ENCODE peak calls at places on chromosomes 16 and 17, in seven cellular contexts. B is HCT116, X is activated B cell treated with CpG ODN at 0.5 μM for 24 hours, C is glutamatergic neuron, H is dorsolateral prefrontal cortex, A is hepatocyte, G is astrocyte of the cerebellum. J is an unnamed sample.

GRCh38 chr16:89924298-89924924 is 1.3 kb downstream of the TUBB3 start:
- DNase-seq in B (no peak), X (no peak), C (peak; percentile 91), H (no peak), A (peak; percentile 77), G (no peak), J (no peak)

GRCh38 chr16:6753553-6753952 is 579.1 kb upstream of the RBFOX1 start:
- DNase-seq in B (no peak), X (no peak), C (no peak), H (no peak), A (no peak), G (no peak), J (no peak)

GRCh38 chr16:56948234-56948633 is 13.5 kb upstream of the CETP start:
- DNase-seq in B (no peak), X (no peak), C (no peak), H (no peak), A (no peak), G (no peak), J (no peak)

GRCh38 chr16:55576369-55576768 is 9.9 kb downstream of the CAPNS2 start:
- DNase-seq in B (no peak), X (no peak), C (no peak), H (no peak), A (no peak), G (no peak), J (no peak)

GRCh38 chr16:63185235-63185780 is 1149.1 kb upstream of the CDH8 start:
- DNase-seq in B (no peak), X (no peak), C (no peak), H (no peak), A (no peak), G (no peak), J (no peak)

GRCh38 chr17:20073056-20073979 is 64.2 kb downstream of the SPECC1 start:
- DNase-seq in B (no peak), X (no peak), C (no peak), H (no peak), A (no peak), G (no peak), J (no peak)

GRCh38 chr17:2400474-2400866 is 390 bp downstream of the MNT start:
- DNase-seq in B (no peak), X (peak; percentile 59), C (peak; percentile 78), H (no peak), A (peak; percentile 79), G (no peak), J (no peak)

GRCh38 chr16:9797306-9797705 is 384.9 kb downstream of the GRIN2A start:
- DNase-seq in B (no peak), X (no peak), C (no peak), H (no peak), A (peak; percentile 67), G (peak; percentile 5), J (no peak)

GRCh38 chr17:14741516-14741915 is 440.6 kb downstream of the HS3ST3B1 start:
- DNase-seq in B (no peak), X (no peak), C (no peak), H (no peak), A (no peak), G (no peak), J (no peak)

GRCh38 chr16:57620316-57621231 is 7.9 kb upstream of the ADGRG1 start:
- DNase-seq in B (no peak), X (no peak), C (peak; percentile 8), H (no peak), A (peak; percentile 63), G (no peak), J (no peak)

GRCh38 chr17:49434821-49435581 is 20.3 kb upstream of the PHB1 start:
- DNase-seq in B (peak; percentile 74), X (no peak), C (peak; percentile 47), H (no peak), A (peak; percentile 56), G (no peak), J (no peak)

GRCh38 chr16:76800196-76800595 is 390.8 kb upstream of the MON1B start:
- DNase-seq in B (no peak), X (no peak), C (no peak), H (no peak), A (no peak), G (no peak), J (no peak)

GRCh38 chr17:7707858-7708750 is 3.1 kb downstream of the EFNB3 start:
- DNase-seq in B (no peak), X (no peak), C (no peak), H (no peak), A (no peak), G (no peak), J (no peak)

GRCh38 chr17:48615212-48615962 is at the start of gene HOXB8:
- DNase-seq in B (no peak), X (no peak), C (no peak), H (no peak), A (no peak), G (no peak), J (no peak)

GRCh38 chr17:37506678-37507077 is 17.0 kb downstream of the DUSP14 start:
- DNase-seq in B (peak; percentile 23), X (no peak), C (peak; percentile 72), H (peak; percentile 33), A (peak; percentile 34), G (no peak), J (no peak)

GRCh38 chr17:6269474-6269873 is 165.4 kb downstream of the AIPL1 start:
- DNase-seq in B (peak; percentile 6), X (no peak), C (no peak), H (no peak), A (peak; percentile 82), G (peak; percentile 59), J (no peak)

GRCh38 chr16:61654962-61655361 is 381.3 kb downstream of the CDH8 start:
- DNase-seq in B (no peak), X (no peak), C (no peak), H (no peak), A (no peak), G (no peak), J (no peak)
- TF ChIP-seq CTCF in B (no peak), X (no peak), C (no peak), H (no peak), A (no peak), G (no peak), J (no peak)

GRCh38 chr17:74461646-74462045 is 4.8 kb upstream of the CD300A start:
- DNase-seq in B (no peak), X (no peak), C (no peak), H (no peak), A (no peak), G (no peak), J (no peak)
- TF ChIP-seq CTCF in B (no peak), X (no peak), C (no peak), H (no peak), A (no peak), G (no peak), J (no peak)

GRCh38 chr16:1335996-1336395 is 2.6 kb downstream of the BAIAP3 start:
- DNase-seq in B (no peak), X (no peak), C (peak; percentile 68), H (no peak), A (no peak), G (no peak), J (no peak)
- TF ChIP-seq CTCF in B (no peak), X (no peak), C (no peak), H (no peak), A (no peak), G (no peak), J (peak; percentile 18)

GRCh38 chr16:21501869-21502667 is 97.3 kb upstream of the METTL9 start:
- DNase-seq in B (peak; percentile 94), X (peak; percentile 99), C (peak; percentile 97), H (peak; percentile 87), A (peak; percentile 99), G (peak; percentile 94), J (peak; percentile 99)
- TF ChIP-seq CTCF in B (no peak), X (no peak), C (no peak), H (peak; percentile 42), A (no peak), G (no peak), J (no peak)

J was measured in type B pancreatic cell.